ENCODE peak calls at places on chromosomes 5 and 9, in five cellular contexts. T is heart right ventricle, M is thyroid gland, N is upper lobe of right lung, C is SK-N-SH. Z is an unnamed sample.

GRCh38 chr5:159156839-159157238 is 52.5 kb downstream of the RNF145 start:
- DNase-seq in C (peak; percentile 68), T (peak; percentile 61), M (peak; percentile 8), N (no peak), Z (peak; percentile 68)

GRCh38 chr9:111287127-111287526 is 42.9 kb downstream of the OR2K2 start:
- DNase-seq in C (no peak), N (no peak), M (no peak), T (no peak), Z (no peak)

GRCh38 chr5:33261305-33261704 is 179.5 kb upstream of the TARS1 start:
- DNase-seq in C (no peak), N (no peak), M (no peak), T (no peak), Z (no peak)

GRCh38 chr5:38925154-38925925 is 79.5 kb downstream of the OSMR start:
- DNase-seq in C (no peak), T (no peak), M (no peak), N (no peak), Z (no peak)

GRCh38 chr9:38527507-38527906 is 92.9 kb downstream of the ANKRD18A start:
- DNase-seq in T (no peak), N (no peak), M (no peak), C (no peak), Z (no peak)

GRCh38 chr5:136058031-136058971 is 29.5 kb downstream of the TGFBI start:
- DNase-seq in T (peak; percentile 69), N (no peak), M (no peak), C (no peak), Z (no peak)

GRCh38 chr9:95175523-95175922 is 142.0 kb downstream of the FANCC start:
- DNase-seq in C (no peak), N (no peak), T (no peak), M (no peak), Z (no peak)

GRCh38 chr5:32654427-32654826 is 56.7 kb upstream of the NPR3 start:
- DNase-seq in N (no peak), M (no peak), T (no peak), C (no peak), Z (no peak)

GRCh38 chr5:80745490-80745889 is 90.7 kb upstream of the DHFR start:
- DNase-seq in N (no peak), T (no peak), M (no peak), C (no peak), Z (no peak)

GRCh38 chr5:19547640-19548039 is 440.4 kb downstream of the CDH18 start:
- DNase-seq in M (no peak), C (no peak), T (peak; percentile 3), N (no peak), Z (no peak)

GRCh38 chr9:137384116-137384756 is 38.7 kb downstream of the EXD3 start:
- DNase-seq in M (no peak), N (no peak), C (no peak), T (no peak), Z (no peak)
- H3K27ac ChIP-seq in M (no peak overlapping the region), N (no peak overlapping the region), C (no peak overlapping the region), T (no peak overlapping the region), Z (no peak overlapping the region)

DNA sequence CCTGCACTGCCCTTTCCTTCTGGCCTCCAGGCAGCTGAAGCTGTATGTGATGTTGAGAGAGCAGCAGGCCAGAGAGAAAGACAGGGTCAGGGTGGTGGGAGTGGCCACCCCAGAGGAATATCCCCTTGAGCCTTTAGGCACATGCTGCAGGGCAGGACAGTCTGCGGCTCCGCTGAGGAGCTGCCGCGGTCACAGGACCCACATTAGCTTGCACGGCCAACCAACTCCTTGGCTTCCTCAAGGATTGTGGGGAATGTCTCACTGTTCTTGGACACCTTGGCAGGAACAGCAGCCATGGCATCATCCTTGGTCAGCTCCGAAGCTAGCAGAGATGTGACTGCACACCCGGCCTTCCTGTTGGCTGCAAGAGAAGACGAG is 27.8 kb downstream of the PCDHGC5 start:
- DNase-seq in N (no peak), M (no peak), C (no peak), T (no peak), Z (no peak)
- H3K27ac ChIP-seq in N (peak overlapping the region; percentile 76), M (no peak overlapping the region), C (peak overlapping the region; percentile 99), T (peak overlapping the region; percentile 82), Z (no peak overlapping the region)

GRCh38 chr9:97556721-97557605 is 55.5 kb downstream of the TMOD1 start:
- DNase-seq in N (peak; percentile 63), M (peak; percentile 86), T (peak; percentile 54), C (no peak), Z (no peak)
- H3K27ac ChIP-seq in N (peak overlapping the region; percentile 74), M (peak overlapping the region; percentile 98), T (peak overlapping the region; percentile 85), C (no peak overlapping the region), Z (peak overlapping the region; percentile 72)

DNA sequence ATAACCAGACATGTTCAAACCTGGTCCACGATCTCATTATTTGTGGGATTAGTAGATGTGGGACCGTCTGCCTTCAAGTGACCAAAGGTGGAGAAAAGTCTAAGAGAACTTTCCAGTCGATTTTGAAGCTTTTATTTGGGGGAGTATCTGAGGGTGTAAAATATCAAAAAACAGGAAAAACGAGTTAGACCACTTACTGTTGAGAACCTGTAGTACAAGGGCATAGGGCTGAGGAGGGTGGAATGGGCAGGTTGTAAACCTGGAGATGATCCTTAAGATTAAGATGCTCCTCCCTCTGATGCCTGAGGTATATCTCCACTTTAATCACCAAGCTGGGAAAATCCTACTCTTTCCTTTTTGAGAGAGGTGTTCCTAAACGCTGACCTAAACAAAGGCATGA is 32.0 kb upstream of the GTF2H2C start:
- DNase-seq in C (no peak), N (no peak), T (no peak), M (peak; percentile 43), Z (no peak)
- H3K27ac ChIP-seq in C (no peak overlapping the region), N (no peak overlapping the region), T (no peak overlapping the region), M (peak overlapping the region; percentile 63), Z (no peak overlapping the region)

GRCh38 chr5:77394064-77394716 is 97.9 kb downstream of the WDR41 start:
- DNase-seq in M (no peak), T (no peak), N (no peak), C (no peak), Z (no peak)

GRCh38 chr5:77391240-77391765 is 100.8 kb downstream of the WDR41 start:
- DNase-seq in M (no peak), C (no peak), N (no peak), T (no peak), Z (no peak)

GRCh38 chr5:77390795-77391194 is 101.3 kb downstream of the WDR41 start:
- DNase-seq in M (no peak), T (no peak), C (no peak), N (no peak), Z (no peak)

GRCh38 chr5:77389746-77390145 is 102.4 kb downstream of the WDR41 start:
- DNase-seq in T (no peak), M (no peak), C (no peak), N (no peak), Z (no peak)

GRCh38 chr5:77390222-77390621 is 101.9 kb downstream of the WDR41 start:
- DNase-seq in T (no peak), M (no peak), C (no peak), N (no peak), Z (no peak)
- H3K27ac ChIP-seq in T (no peak overlapping the region), M (no peak overlapping the region), C (no peak overlapping the region), N (no peak overlapping the region), Z (no peak overlapping the region)

GRCh38 chr9:127132375-127132774 is 9.9 kb upstream of the ANGPTL2 start:
- DNase-seq in M (no peak), C (no peak), N (no peak), T (no peak), Z (no peak)
- H3K27ac ChIP-seq in M (peak overlapping the region; percentile 38), C (peak overlapping the region; percentile 45), N (peak overlapping the region; percentile 73), T (peak overlapping the region; percentile 77), Z (peak overlapping the region; percentile 74)